ENCODE peak calls at places on chromosomes 4 and X, in seven cellular contexts. One of them, this sample, is unnamed.

GRCh38 chr4:104490770-104491395 is 3.8 kb downstream of the CXXC4 start:
- DNase-seq in CD8-positive, alpha-beta T cell: peak; percentile 24
- DNase-seq in left lung: peak; percentile 85
- DNase-seq in PC-9: peak; percentile 53
- DNase-seq in cardiac muscle cell: peak; percentile 76
- DNase-seq in HCT116: no peak
- DNase-seq in A549: peak; percentile 58
- DNase-seq in this sample: peak; percentile 35

GRCh38 chr4:20506827-20507226 is 193.4 kb upstream of the PACRGL start:
- DNase-seq in CD8-positive, alpha-beta T cell: no peak
- DNase-seq in left lung: no peak
- DNase-seq in PC-9: no peak
- DNase-seq in cardiac muscle cell: peak; percentile 79
- DNase-seq in HCT116: no peak
- DNase-seq in A549: no peak
- DNase-seq in this sample: peak; percentile 90

GRCh38 chrX:75784689-75785491 is at the start of gene MAGEE2:
- DNase-seq in CD8-positive, alpha-beta T cell: no peak
- DNase-seq in left lung: no peak
- DNase-seq in PC-9: no peak
- DNase-seq in cardiac muscle cell: no peak
- DNase-seq in HCT116: no peak
- DNase-seq in A549: peak; percentile 14
- DNase-seq in this sample: no peak

GRCh38 chrX:48086119-48086518 is 14.7 kb upstream of the ZNF630 start:
- DNase-seq in CD8-positive, alpha-beta T cell: no peak
- DNase-seq in left lung: no peak
- DNase-seq in PC-9: no peak
- DNase-seq in cardiac muscle cell: peak; percentile 45
- DNase-seq in HCT116: peak; percentile 8
- DNase-seq in A549: no peak
- DNase-seq in this sample: peak; percentile 1

GRCh38 chr4:139560396-139561084 is 4.5 kb upstream of the SETD7 start:
- DNase-seq in CD8-positive, alpha-beta T cell: no peak
- DNase-seq in left lung: no peak
- DNase-seq in PC-9: no peak
- DNase-seq in cardiac muscle cell: no peak
- DNase-seq in HCT116: no peak
- DNase-seq in A549: no peak
- DNase-seq in this sample: peak; percentile 30

GRCh38 chr4:15575951-15576350 is 79.2 kb downstream of the FBXL5 start:
- DNase-seq in CD8-positive, alpha-beta T cell: no peak
- DNase-seq in left lung: no peak
- DNase-seq in PC-9: no peak
- DNase-seq in cardiac muscle cell: no peak
- DNase-seq in HCT116: no peak
- DNase-seq in A549: no peak
- DNase-seq in this sample: no peak

GRCh38 chr4:6938237-6938636 is 28.6 kb downstream of the TBC1D14 start:
- DNase-seq in CD8-positive, alpha-beta T cell: no peak
- DNase-seq in left lung: peak; percentile 85
- DNase-seq in PC-9: no peak
- DNase-seq in cardiac muscle cell: no peak
- DNase-seq in HCT116: no peak
- DNase-seq in A549: no peak
- DNase-seq in this sample: no peak

GRCh38 chrX:153504445-153505016 is 9.8 kb downstream of the BGN start:
- DNase-seq in CD8-positive, alpha-beta T cell: no peak
- DNase-seq in left lung: no peak
- DNase-seq in PC-9: no peak
- DNase-seq in cardiac muscle cell: no peak
- DNase-seq in HCT116: no peak
- DNase-seq in A549: no peak
- DNase-seq in this sample: no peak

GRCh38 chrX:120690344-120690743 is 60.5 kb upstream of the C1GALT1C1 start:
- DNase-seq in CD8-positive, alpha-beta T cell: no peak
- DNase-seq in left lung: no peak
- DNase-seq in PC-9: no peak
- DNase-seq in cardiac muscle cell: no peak
- DNase-seq in HCT116: no peak
- DNase-seq in A549: no peak
- DNase-seq in this sample: no peak

GRCh38 chrX:16807548-16807947 is 21.3 kb downstream of the TXLNG start:
- DNase-seq in CD8-positive, alpha-beta T cell: no peak
- DNase-seq in left lung: no peak
- DNase-seq in PC-9: no peak
- DNase-seq in cardiac muscle cell: peak; percentile 51
- DNase-seq in HCT116: no peak
- DNase-seq in A549: peak; percentile 12
- DNase-seq in this sample: no peak

GRCh38 chr4:161356351-161356750 is 807.4 kb downstream of the FSTL5 start:
- DNase-seq in CD8-positive, alpha-beta T cell: no peak
- DNase-seq in left lung: no peak
- DNase-seq in PC-9: no peak
- DNase-seq in cardiac muscle cell: no peak
- DNase-seq in HCT116: no peak
- DNase-seq in A549: no peak
- DNase-seq in this sample: no peak

GRCh38 chr4:172666711-172667368 is 501.8 kb upstream of the GALNT7 start:
- DNase-seq in CD8-positive, alpha-beta T cell: no peak
- DNase-seq in left lung: no peak
- DNase-seq in PC-9: peak; percentile 1
- DNase-seq in cardiac muscle cell: no peak
- DNase-seq in HCT116: no peak
- DNase-seq in A549: peak; percentile 16
- DNase-seq in this sample: peak; percentile 34

GRCh38 chrX:10450959-10451355 is 169.4 kb downstream of the MID1 start:
- DNase-seq in CD8-positive, alpha-beta T cell: no peak
- DNase-seq in left lung: no peak
- DNase-seq in PC-9: no peak
- DNase-seq in cardiac muscle cell: no peak
- DNase-seq in HCT116: no peak
- DNase-seq in A549: no peak
- DNase-seq in this sample: no peak

GRCh38 chrX:617891-618290 is 12.7 kb upstream of the SHOX start:
- DNase-seq in CD8-positive, alpha-beta T cell: no peak
- DNase-seq in left lung: no peak
- DNase-seq in PC-9: no peak
- DNase-seq in cardiac muscle cell: no peak
- DNase-seq in HCT116: no peak
- DNase-seq in A549: no peak
- DNase-seq in this sample: no peak

GRCh38 chr4:123832173-123833026 is 435.8 kb downstream of the SPRY1 start:
- DNase-seq in CD8-positive, alpha-beta T cell: no peak
- DNase-seq in left lung: no peak
- DNase-seq in PC-9: peak; percentile 46
- DNase-seq in cardiac muscle cell: peak; percentile 99
- DNase-seq in HCT116: no peak
- DNase-seq in A549: no peak
- DNase-seq in this sample: peak; percentile 100

GRCh38 chr4:123248260-123248659 is 148.3 kb upstream of the SPRY1 start:
- DNase-seq in CD8-positive, alpha-beta T cell: no peak
- DNase-seq in left lung: no peak
- DNase-seq in PC-9: no peak
- DNase-seq in cardiac muscle cell: peak; percentile 62
- DNase-seq in HCT116: no peak
- DNase-seq in A549: no peak
- DNase-seq in this sample: peak; percentile 71

GRCh38 chr4:146381263-146381872 is 140.4 kb downstream of the SLC10A7 start:
- DNase-seq in CD8-positive, alpha-beta T cell: no peak
- DNase-seq in left lung: no peak
- DNase-seq in PC-9: no peak
- DNase-seq in cardiac muscle cell: no peak
- DNase-seq in HCT116: no peak
- DNase-seq in A549: no peak
- DNase-seq in this sample: no peak

GRCh38 chr4:112519689-112520597 is 4.0 kb upstream of the NEUROG2 start:
- DNase-seq in CD8-positive, alpha-beta T cell: no peak
- DNase-seq in left lung: no peak
- DNase-seq in PC-9: no peak
- DNase-seq in cardiac muscle cell: no peak
- DNase-seq in HCT116: no peak
- DNase-seq in A549: no peak
- DNase-seq in this sample: no peak
- TF ChIP-seq CTCF in CD8-positive, alpha-beta T cell: no peak
- TF ChIP-seq CTCF in left lung: no peak
- TF ChIP-seq CTCF in PC-9: no peak
- TF ChIP-seq CTCF in cardiac muscle cell: no peak
- TF ChIP-seq CTCF in HCT116: no peak
- TF ChIP-seq CTCF in A549: no peak
- TF ChIP-seq CTCF in this sample: no peak

GRCh38 chrX:155334486-155335316 is at the start of gene CLIC2:
- DNase-seq in CD8-positive, alpha-beta T cell: no peak
- DNase-seq in left lung: no peak
- DNase-seq in PC-9: no peak
- DNase-seq in cardiac muscle cell: peak; percentile 78
- DNase-seq in HCT116: no peak
- DNase-seq in A549: peak; percentile 3
- DNase-seq in this sample: peak; percentile 64
- H3K4me3 ChIP-seq in CD8-positive, alpha-beta T cell: no peak within 1 kb of the TSS
- H3K4me3 ChIP-seq in left lung: peak within 1 kb of the TSS; percentile 16
- H3K4me3 ChIP-seq in PC-9: no peak within 1 kb of the TSS
- H3K4me3 ChIP-seq in cardiac muscle cell: no peak within 1 kb of the TSS
- H3K4me3 ChIP-seq in HCT116: no peak within 1 kb of the TSS
- H3K4me3 ChIP-seq in A549: no peak within 1 kb of the TSS
- H3K4me3 ChIP-seq in this sample: no peak within 1 kb of the TSS

DNA sequence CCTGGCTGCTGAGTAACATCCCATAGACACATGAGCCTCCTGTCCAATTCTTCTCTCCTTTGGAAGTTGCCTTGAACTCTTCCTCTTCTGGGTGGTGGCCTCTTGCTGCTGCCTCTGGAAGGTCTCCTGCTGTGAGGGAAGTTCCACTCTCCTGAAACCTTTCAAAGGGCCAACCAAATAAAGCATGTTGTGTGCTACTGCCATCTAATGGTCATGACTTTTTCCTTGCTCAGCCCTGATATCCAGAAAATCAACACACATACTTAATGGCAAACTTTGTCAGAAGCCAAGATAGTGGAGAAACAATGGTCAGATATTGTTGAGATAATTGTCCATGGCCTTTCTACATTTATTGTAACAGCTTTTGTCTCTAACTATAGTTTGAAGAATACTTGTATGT is 19.1 kb upstream of the ZXDA start:
- DNase-seq in CD8-positive, alpha-beta T cell: no peak
- DNase-seq in left lung: no peak
- DNase-seq in PC-9: no peak
- DNase-seq in cardiac muscle cell: peak; percentile 49
- DNase-seq in HCT116: peak; percentile 8
- DNase-seq in A549: peak; percentile 36
- DNase-seq in this sample: peak; percentile 63
- TF ChIP-seq CTCF in CD8-positive, alpha-beta T cell: no peak
- TF ChIP-seq CTCF in left lung: no peak
- TF ChIP-seq CTCF in PC-9: peak; percentile 52
- TF ChIP-seq CTCF in cardiac muscle cell: peak; percentile 41
- TF ChIP-seq CTCF in HCT116: peak; percentile 50
- TF ChIP-seq CTCF in A549: peak; percentile 22
- TF ChIP-seq CTCF in this sample: peak; percentile 62

GRCh38 chrX:13893826-13894225 is 76.9 kb upstream of the GPM6B start:
- DNase-seq in CD8-positive, alpha-beta T cell: no peak
- DNase-seq in left lung: no peak
- DNase-seq in PC-9: no peak
- DNase-seq in cardiac muscle cell: peak; percentile 57
- DNase-seq in HCT116: no peak
- DNase-seq in A549: no peak
- DNase-seq in this sample: no peak

GRCh38 chrX:13891367-13892146 is 74.7 kb upstream of the GPM6B start:
- DNase-seq in CD8-positive, alpha-beta T cell: no peak
- DNase-seq in left lung: no peak
- DNase-seq in PC-9: no peak
- DNase-seq in cardiac muscle cell: no peak
- DNase-seq in HCT116: no peak
- DNase-seq in A549: no peak
- DNase-seq in this sample: no peak

GRCh38 chrX:13892856-13893255 is 76.0 kb upstream of the GPM6B start:
- DNase-seq in CD8-positive, alpha-beta T cell: no peak
- DNase-seq in left lung: no peak
- DNase-seq in PC-9: no peak
- DNase-seq in cardiac muscle cell: no peak
- DNase-seq in HCT116: no peak
- DNase-seq in A549: no peak
- DNase-seq in this sample: no peak

GRCh38 chrX:13888284-13888683 is 71.4 kb upstream of the GPM6B start:
- DNase-seq in CD8-positive, alpha-beta T cell: no peak
- DNase-seq in left lung: no peak
- DNase-seq in PC-9: no peak
- DNase-seq in cardiac muscle cell: no peak
- DNase-seq in HCT116: no peak
- DNase-seq in A549: no peak
- DNase-seq in this sample: no peak

DNA sequence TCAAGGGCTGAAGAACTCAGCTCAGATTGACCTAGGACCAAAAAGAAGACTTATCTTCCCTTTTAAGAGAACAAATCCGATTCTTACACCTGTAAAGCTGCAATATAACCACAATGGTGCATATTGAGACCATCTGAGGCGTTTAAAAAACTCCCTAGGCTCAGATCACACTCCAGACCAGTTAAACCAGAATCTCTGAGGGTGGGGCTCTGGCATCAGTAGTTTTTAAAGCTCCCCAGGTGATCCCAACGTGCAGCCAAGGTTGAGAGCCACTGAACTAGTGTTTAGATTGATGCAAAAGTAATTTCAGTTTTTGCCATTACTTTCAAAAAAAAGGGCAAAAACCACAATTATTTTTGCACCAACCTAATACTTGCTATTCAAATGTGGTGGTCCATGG is 73.9 kb upstream of the GPM6B start:
- DNase-seq in CD8-positive, alpha-beta T cell: no peak
- DNase-seq in left lung: no peak
- DNase-seq in PC-9: no peak
- DNase-seq in cardiac muscle cell: no peak
- DNase-seq in HCT116: no peak
- DNase-seq in A549: no peak
- DNase-seq in this sample: no peak
- H3K4me3 ChIP-seq in CD8-positive, alpha-beta T cell: no peak overlapping the region
- H3K4me3 ChIP-seq in left lung: no peak overlapping the region
- H3K4me3 ChIP-seq in PC-9: no peak overlapping the region
- H3K4me3 ChIP-seq in cardiac muscle cell: no peak overlapping the region
- H3K4me3 ChIP-seq in HCT116: no peak overlapping the region
- H3K4me3 ChIP-seq in A549: no peak overlapping the region
- H3K4me3 ChIP-seq in this sample: no peak overlapping the region

GRCh38 chr4:71004281-71004851 is 10.9 kb downstream of the DCK start:
- DNase-seq in CD8-positive, alpha-beta T cell: peak; percentile 30
- DNase-seq in left lung: no peak
- DNase-seq in PC-9: no peak
- DNase-seq in cardiac muscle cell: no peak
- DNase-seq in HCT116: no peak
- DNase-seq in A549: no peak
- DNase-seq in this sample: no peak

GRCh38 chr4:71011451-71011850 is 18.0 kb downstream of the DCK start:
- DNase-seq in CD8-positive, alpha-beta T cell: no peak
- DNase-seq in left lung: no peak
- DNase-seq in PC-9: no peak
- DNase-seq in cardiac muscle cell: no peak
- DNase-seq in HCT116: no peak
- DNase-seq in A549: no peak
- DNase-seq in this sample: no peak

GRCh38 chr4:71009091-71009490 is 15.6 kb downstream of the DCK start:
- DNase-seq in CD8-positive, alpha-beta T cell: no peak
- DNase-seq in left lung: no peak
- DNase-seq in PC-9: no peak
- DNase-seq in cardiac muscle cell: no peak
- DNase-seq in HCT116: no peak
- DNase-seq in A549: no peak
- DNase-seq in this sample: peak; percentile 55

GRCh38 chr4:71006203-71006907 is 12.9 kb downstream of the DCK start:
- DNase-seq in CD8-positive, alpha-beta T cell: no peak
- DNase-seq in left lung: no peak
- DNase-seq in PC-9: no peak
- DNase-seq in cardiac muscle cell: no peak
- DNase-seq in HCT116: no peak
- DNase-seq in A549: no peak
- DNase-seq in this sample: no peak

GRCh38 chr4:71009796-71010588 is 16.5 kb downstream of the DCK start:
- DNase-seq in CD8-positive, alpha-beta T cell: no peak
- DNase-seq in left lung: no peak
- DNase-seq in PC-9: no peak
- DNase-seq in cardiac muscle cell: peak; percentile 65
- DNase-seq in HCT116: peak; percentile 39
- DNase-seq in A549: peak; percentile 26
- DNase-seq in this sample: peak; percentile 67
- TF ChIP-seq CTCF in CD8-positive, alpha-beta T cell: peak; percentile 72
- TF ChIP-seq CTCF in left lung: peak; percentile 54
- TF ChIP-seq CTCF in PC-9: peak; percentile 80
- TF ChIP-seq CTCF in cardiac muscle cell: peak; percentile 62
- TF ChIP-seq CTCF in HCT116: peak; percentile 90
- TF ChIP-seq CTCF in A549: peak; percentile 59
- TF ChIP-seq CTCF in this sample: peak; percentile 59

This sample was measured in choroid plexus epithelial cell.